ENCODE peak calls at places on chromosomes 6 and 20, in five cellular contexts. D is HepG2, R is GM12878, E is H1, K is NT2/D1. G is an unnamed sample.

GRCh38 chr20:51238675-51239305 is 215.9 kb upstream of the KCNG1 start:
- DNase-seq in R (no peak), D (no peak), K (no peak), E (no peak), G (no peak)

GRCh38 chr20:38321959-38322598 is 18.1 kb downstream of the BPI start:
- DNase-seq in D (peak; percentile 57), E (no peak), R (no peak), K (peak; percentile 50), G (peak; percentile 64)

GRCh38 chr6:11729083-11729482 is 49.5 kb downstream of the ADTRP start:
- DNase-seq in R (no peak), K (no peak), E (no peak), D (no peak), G (no peak)

GRCh38 chr20:60057123-60057865 is 99.1 kb downstream of the CDH26 start:
- DNase-seq in D (peak; percentile 66), K (peak; percentile 77), R (peak; percentile 17), E (peak; percentile 80), G (peak; percentile 75)

GRCh38 chr20:32232487-32232886 is 24.8 kb downstream of the POFUT1 start:
- DNase-seq in E (no peak), K (no peak), R (no peak), D (no peak), G (no peak)

GRCh38 chr20:54231006-54231405 is 23.1 kb downstream of the PFDN4 start:
- DNase-seq in D (no peak), E (no peak), K (no peak), R (no peak), G (no peak)

GRCh38 chr6:89411019-89411268 is 1.1 kb downstream of the RRAGD start:
- DNase-seq in E (no peak), K (no peak), D (no peak), R (no peak), G (no peak)

GRCh38 chr20:46770330-46771194 is 61.1 kb downstream of the SLC2A10 start:
- DNase-seq in D (no peak), R (no peak), E (no peak), K (no peak), G (no peak)

GRCh38 chr6:88166493-88166900 is 350 bp upstream of the CNR1 start:
- DNase-seq in K (no peak), D (no peak), E (no peak), R (no peak), G (no peak)

GRCh38 chr6:52420668-52421358 is 671 bp downstream of the EFHC1 start:
- DNase-seq in D (peak; percentile 76), E (peak; percentile 59), K (no peak), R (no peak), G (peak; percentile 47)

GRCh38 chr6:140434761-140435160 is 1060.3 kb upstream of the CITED2 start:
- DNase-seq in E (no peak), D (no peak), K (no peak), R (no peak), G (no peak)

GRCh38 chr20:51700809-51701285 is 67.3 kb downstream of the ATP9A start:
- DNase-seq in E (no peak), K (no peak), R (no peak), D (peak; percentile 75), G (peak; percentile 59)

GRCh38 chr6:151399679-151400078 is 8.3 kb upstream of the ZBTB2 start:
- DNase-seq in E (no peak), K (no peak), D (no peak), R (no peak), G (no peak)

GRCh38 chr6:138145402-138145801 is 16.3 kb upstream of the ARFGEF3 start:
- DNase-seq in R (peak; percentile 11), D (no peak), E (no peak), K (no peak), G (no peak)

GRCh38 chr6:38871745-38872568 is 156.8 kb downstream of the DNAH8 start:
- DNase-seq in R (no peak), K (peak; percentile 32), D (peak; percentile 41), E (peak; percentile 86), G (peak; percentile 74)

GRCh38 chr6:77292564-77293546 is 170.4 kb downstream of the HTR1B start:
- DNase-seq in D (no peak), E (no peak), K (peak; percentile 2), R (no peak), G (no peak)

DNA sequence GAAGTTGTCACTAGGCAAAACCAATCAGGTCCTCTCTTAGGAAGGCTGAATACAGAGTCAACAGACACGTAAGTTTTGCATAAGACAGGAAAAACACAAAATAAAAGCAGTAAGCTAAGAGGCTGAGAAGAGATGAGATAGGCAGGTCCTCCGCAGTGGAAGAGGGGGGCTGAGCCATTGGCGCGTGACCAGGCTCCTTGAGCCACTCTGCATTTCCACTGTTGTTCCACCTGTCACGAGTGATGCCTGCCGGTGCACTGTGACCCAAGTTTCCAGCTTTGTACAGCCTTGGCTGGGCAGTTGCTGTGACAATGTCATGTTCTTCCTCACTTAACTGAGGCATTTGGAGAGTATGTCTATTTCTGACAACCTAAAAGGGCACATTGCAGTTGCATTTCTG is 58.6 kb downstream of the NUDT3 start:
- DNase-seq in R (no peak), D (no peak), K (no peak), E (no peak), G (no peak)
- TF ChIP-seq SUZ12 in R (no peak), D (no peak), K (no peak), E (no peak), G (no peak)

DNA sequence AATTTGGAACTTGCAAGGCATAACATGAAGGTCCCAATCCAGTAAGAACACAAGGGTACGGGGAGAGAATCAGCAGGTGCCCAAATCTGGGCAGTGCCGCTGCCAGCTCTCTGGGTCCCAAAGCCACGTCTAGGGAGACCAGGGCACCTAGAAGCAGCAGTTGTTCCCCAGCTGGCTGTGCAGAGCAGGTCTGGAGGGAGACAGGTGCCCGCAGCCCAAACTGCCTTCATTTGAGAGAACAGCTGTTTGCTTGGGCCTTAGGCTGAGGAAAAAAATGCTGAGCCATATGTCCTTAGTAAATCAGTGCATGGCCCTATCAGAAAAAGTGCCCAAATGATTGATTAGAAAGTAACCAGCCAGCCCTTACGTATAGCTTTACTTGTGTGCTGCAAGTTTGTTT is 9.1 kb upstream of the PRELID3B start:
- DNase-seq in E (no peak), K (no peak), R (no peak), D (no peak), G (no peak)
- TF ChIP-seq SUZ12 in E (no peak), K (no peak), R (no peak), D (no peak), G (no peak)

GRCh38 chr20:34532320-34532719 is 16.1 kb downstream of the DYNLRB1 start:
- DNase-seq in R (no peak), D (no peak), K (no peak), E (no peak), G (no peak)
- TF ChIP-seq SUZ12 in R (no peak), D (no peak), K (no peak), E (no peak), G (no peak)

GRCh38 chr20:35563834-35564233 is 22.0 kb downstream of the ERGIC3 start:
- DNase-seq in K (no peak), E (no peak), R (no peak), D (no peak), G (no peak)

GRCh38 chr20:35571566-35571965 is 29.7 kb downstream of the ERGIC3 start:
- DNase-seq in E (no peak), D (no peak), K (no peak), R (no peak), G (no peak)

GRCh38 chr20:35572838-35573237 is 31.0 kb downstream of the ERGIC3 start:
- DNase-seq in D (no peak), R (no peak), E (no peak), K (no peak), G (no peak)

GRCh38 chr20:35564905-35565304 is 23.0 kb downstream of the ERGIC3 start:
- DNase-seq in D (no peak), K (no peak), R (no peak), E (no peak), G (no peak)

GRCh38 chr20:35568645-35569044 is 26.8 kb downstream of the ERGIC3 start:
- DNase-seq in D (peak; percentile 78), K (peak; percentile 36), R (no peak), E (no peak), G (peak; percentile 45)
- TF ChIP-seq SUZ12 in D (no peak), K (no peak), R (no peak), E (no peak), G (no peak)